ENCODE peak calls at places on chromosomes 4 and X, in four cellular contexts. G is body of pancreas, X is tibial nerve, J is testis. T is an unnamed sample.

GRCh38 chrX:30657542-30658238 is 4.5 kb downstream of the GK start:
- DNase-seq in G (no peak), X (no peak), J (no peak), T (no peak)

GRCh38 chrX:44344687-44345086 is 1.2 kb upstream of the EFHC2 start:
- DNase-seq in G (no peak), X (no peak), J (no peak), T (no peak)

GRCh38 chr4:10326075-10326474 is 131.2 kb downstream of the ZNF518B start:
- DNase-seq in G (no peak), X (no peak), J (no peak), T (no peak)

GRCh38 chrX:20364238-20364637 is 97.5 kb upstream of the RPS6KA3 start:
- DNase-seq in G (no peak), X (no peak), J (no peak), T (no peak)

GRCh38 chr4:85928775-85929585 is 430.9 kb downstream of the MAPK10 start:
- DNase-seq in G (peak), X (no peak), J (no peak), T (no peak)

GRCh38 chrX:72121381-72121780 is 10.3 kb downstream of the RTL5 start:
- DNase-seq in G (no peak), X (peak), J (peak), T (no peak)

GRCh38 chr4:25484243-25484721 is 107.2 kb downstream of the ANAPC4 start:
- DNase-seq in G (no peak), X (no peak), J (no peak), T (no peak)

GRCh38 chr4:145876531-145877180 is 62.0 kb downstream of the ZNF827 start:
- DNase-seq in G (no peak), X (no peak), J (no peak), T (no peak)

GRCh38 chrX:39059866-39060265 is 258.6 kb downstream of the MID1IP1 start:
- DNase-seq in G (no peak), X (no peak), J (no peak), T (no peak)

GRCh38 chr4:173111031-173111430 is 57.6 kb upstream of the GALNT7 start:
- DNase-seq in G (no peak), X (no peak), J (no peak), T (no peak)

GRCh38 chrX:17822351-17822750 is 38.7 kb downstream of the RAI2 start:
- DNase-seq in G (no peak), X (no peak), J (no peak), T (no peak)

GRCh38 chr4:24195976-24196736 is 306.3 kb upstream of the PPARGC1A start:
- DNase-seq in G (no peak), X (no peak), J (no peak), T (no peak)

GRCh38 chr4:176799653-176800052 is 6.9 kb upstream of the VEGFC start:
- DNase-seq in G (no peak), X (no peak), J (no peak), T (no peak)

GRCh38 chr4:167232805-167233522 is 1.3 kb downstream of the SPOCK3 start:
- DNase-seq in G (no peak), X (no peak), J (no peak), T (no peak)

GRCh38 chr4:185390941-185391340 is 4.8 kb downstream of the LRP2BP start:
- DNase-seq in G (no peak), X (no peak), J (no peak), T (no peak)
- TF ChIP-seq POLR2A in G (no peak), X (no peak), J (no peak), T (no peak)

GRCh38 chr4:126727461-126727860 is 905.3 kb upstream of the INTU start:
- DNase-seq in G (no peak), X (no peak), J (no peak), T (no peak)
- TF ChIP-seq POLR2A in G (no peak), X (no peak), J (no peak), T (no peak)

GRCh38 chrX:54042609-54043010 is 1.7 kb downstream of the PHF8 start:
- DNase-seq in G (peak), X (peak), J (peak), T (no peak)

GRCh38 chrX:54044126-54044876 is at the start of gene PHF8:
- DNase-seq in G (peak), X (peak), J (peak), T (peak)

GRCh38 chrX:54043084-54043483 is 1.2 kb downstream of the PHF8 start:
- DNase-seq in G (no peak), X (no peak), J (no peak), T (no peak)

GRCh38 chrX:54044877-54045328 is 630 bp upstream of the PHF8 start:
- DNase-seq in G (no peak), X (no peak), J (no peak), T (no peak)

GRCh38 chrX:54043696-54044125 is 562 bp downstream of the PHF8 start:
- DNase-seq in G (peak), X (peak), J (no peak), T (no peak)
- TF ChIP-seq POLR2A in G (no peak), X (no peak), J (no peak), T (peak)

GRCh38 chr4:73867783-73868182 is 1.4 kb upstream of the CXCL1 start:
- DNase-seq in G (no peak), X (no peak), J (no peak), T (no peak)

GRCh38 chr4:73868206-73869129 is 725 bp upstream of the CXCL1 start:
- DNase-seq in G (no peak), X (no peak), J (no peak), T (no peak)

GRCh38 chr4:73870260-73870659 is 1.1 kb downstream of the CXCL1 start:
- DNase-seq in G (no peak), X (no peak), J (no peak), T (no peak)

GRCh38 chr4:73870778-73871177 is 1.6 kb downstream of the CXCL1 start:
- DNase-seq in G (no peak), X (no peak), J (no peak), T (no peak)

GRCh38 chr4:73869130-73870055 is at the start of gene CXCL1:
- DNase-seq in G (peak), X (no peak), J (peak), T (no peak)
- TF ChIP-seq POLR2A in G (peak), X (no peak), J (no peak), T (no peak)

GRCh38 chrX:40108959-40109287 is 11.2 kb upstream of the BCOR start:
- DNase-seq in G (peak), X (peak), J (peak), T (no peak)
- TF ChIP-seq POLR2A in G (peak), X (peak), J (no peak), T (peak)

DNA sequence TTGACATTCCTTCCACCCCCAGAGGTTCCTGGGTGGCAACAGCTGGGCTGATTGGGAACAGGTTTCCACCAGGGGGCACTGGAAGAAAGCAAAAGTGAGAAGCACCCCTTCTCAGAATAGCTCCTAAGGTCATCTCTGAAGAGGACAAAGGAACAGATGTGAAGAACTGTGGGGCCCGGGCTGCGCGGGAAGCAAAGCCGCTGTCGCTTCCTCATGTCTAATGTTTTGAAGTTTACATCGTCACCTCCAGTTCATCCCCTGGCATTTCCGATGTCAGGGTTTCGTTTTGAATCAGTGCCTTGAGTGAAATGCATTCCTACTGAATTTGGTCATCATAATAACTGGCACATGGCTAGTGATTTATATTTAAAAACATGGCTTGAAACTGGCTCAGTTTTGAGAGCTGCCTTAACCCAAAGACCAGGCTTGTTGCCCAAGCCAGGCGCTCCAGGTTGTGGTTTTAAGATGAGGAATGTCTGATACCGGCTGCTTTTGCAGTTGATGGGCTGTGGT is 6.1 kb downstream of the TXK start:
- DNase-seq in G (peak), X (peak), J (peak), T (peak)
- TF ChIP-seq POLR2A in G (no peak), X (no peak), J (no peak), T (no peak)

DNA sequence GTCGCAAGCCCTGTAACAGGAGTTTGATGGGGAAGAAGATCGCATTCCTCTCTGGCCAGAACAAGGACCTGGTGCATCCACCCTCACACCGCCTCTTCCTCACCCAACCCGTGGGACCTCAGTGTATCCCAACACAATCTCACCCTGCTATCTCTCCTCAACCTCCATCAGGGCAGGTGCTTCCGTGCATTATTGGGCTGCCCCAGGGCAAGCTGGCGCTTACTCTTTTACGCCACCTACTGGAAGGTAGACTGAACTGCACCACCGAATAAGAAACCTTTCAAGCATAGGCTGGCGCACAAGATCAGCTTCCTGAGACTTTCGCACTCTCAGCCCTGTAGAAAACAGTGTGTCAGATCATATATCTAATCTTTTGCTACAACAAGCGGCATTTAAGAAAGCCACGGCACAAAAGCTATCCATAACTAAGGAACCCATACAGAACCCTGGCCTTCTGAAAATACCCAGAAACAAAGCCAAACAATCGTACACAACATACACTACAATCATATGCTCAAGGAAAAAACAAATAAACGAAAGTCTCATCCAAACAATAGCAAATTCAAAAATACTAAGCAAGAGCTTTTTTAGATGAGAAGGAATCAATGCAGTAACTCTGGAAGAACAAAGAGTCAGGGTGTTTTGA is 209.3 kb downstream of the UGT8 start:
- DNase-seq in G (peak), X (no peak), J (peak), T (peak)
- TF ChIP-seq POLR2A in G (no peak), X (no peak), J (no peak), T (no peak)

GRCh38 chrX:66022742-66023725 is 16.8 kb downstream of the VSIG4 start:
- DNase-seq in G (no peak), X (no peak), J (no peak), T (no peak)

GRCh38 chrX:66021407-66021757 is 18.5 kb downstream of the VSIG4 start:
- DNase-seq in G (no peak), X (no peak), J (no peak), T (no peak)

GRCh38 chrX:66023726-66024467 is 16.0 kb downstream of the VSIG4 start:
- DNase-seq in G (no peak), X (no peak), J (no peak), T (no peak)

GRCh38 chrX:66021758-66022741 is 17.8 kb downstream of the VSIG4 start:
- DNase-seq in G (no peak), X (no peak), J (no peak), T (no peak)

DNA sequence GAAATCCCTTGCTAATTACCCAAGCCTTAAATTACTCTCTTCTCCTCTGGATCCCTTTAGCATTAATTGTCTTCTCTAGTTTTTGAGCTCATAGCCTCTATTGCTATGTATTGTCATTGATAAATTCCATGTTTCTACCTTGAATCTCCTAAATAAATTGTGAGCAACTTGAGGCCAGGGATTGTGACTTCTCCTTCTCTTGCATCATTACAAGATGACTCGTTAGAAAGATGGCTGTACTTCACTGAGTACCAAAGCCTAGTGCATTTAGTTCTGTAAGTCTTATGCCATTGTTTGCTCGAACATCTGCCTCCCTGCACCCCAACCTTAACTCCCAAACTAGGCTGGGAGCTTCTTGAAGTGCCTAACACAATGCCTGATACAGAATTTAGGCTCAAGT is 15.3 kb downstream of the VSIG4 start:
- DNase-seq in G (no peak), X (no peak), J (no peak), T (no peak)
- TF ChIP-seq POLR2A in G (no peak), X (no peak), J (no peak), T (no peak)

T was measured in H54.